ENCODE peak calls at places on chromosome 17, in four cellular contexts. X is sigmoid colon, Y is testis, C is ovary. N is an unnamed sample.

GRCh38 chr17:31525801-31526549 is 134.5 kb downstream of the RAB11FIP4 start:
- DNase-seq in C (no peak), X (no peak), Y (no peak), N (no peak)

GRCh38 chr17:21458036-21458435 is 81.9 kb downstream of the KCNJ12 start:
- DNase-seq in C (no peak), Y (no peak), X (no peak), N (no peak)

GRCh38 chr17:66985338-66985737 is 20.8 kb downstream of the CACNG4 start:
- DNase-seq in X (no peak), C (no peak), Y (no peak), N (no peak)

GRCh38 chr17:78981010-78981888 is 1.5 kb upstream of the LGALS3BP start:
- DNase-seq in C (no peak), X (no peak), Y (no peak), N (no peak)

GRCh38 chr17:1797323-1797722 is 32.4 kb downstream of the SMYD4 start:
- DNase-seq in X (peak; percentile 46), Y (no peak), C (no peak), N (no peak)

GRCh38 chr17:8965394-8966168 is at the start of gene PIK3R5:
- DNase-seq in C (no peak), X (no peak), Y (peak; percentile 60), N (peak; percentile 15)

GRCh38 chr17:9924735-9925191 is 19.7 kb upstream of the RCVRN start:
- DNase-seq in Y (peak; percentile 25), X (no peak), C (no peak), N (peak; percentile 11)

GRCh38 chr17:65235284-65235683 is 98.1 kb downstream of the RGS9 start:
- DNase-seq in X (no peak), C (no peak), Y (no peak), N (no peak)

GRCh38 chr17:77666480-77666879 is 292.0 kb upstream of the TNRC6C start:
- DNase-seq in C (no peak), X (no peak), Y (no peak), N (no peak)

GRCh38 chr17:2174471-2175293 is 119.8 kb downstream of the HIC1 start:
- DNase-seq in X (peak; percentile 87), C (peak; percentile 80), Y (peak; percentile 54), N (peak; percentile 81)

GRCh38 chr17:63954402-63955063 is 18.2 kb downstream of the SCN4A start:
- DNase-seq in Y (no peak), C (no peak), X (no peak), N (no peak)

GRCh38 chr17:69267219-69267618 is 38.6 kb upstream of the ABCA10 start:
- DNase-seq in C (no peak), X (no peak), Y (no peak), N (no peak)

GRCh38 chr17:34117811-34118210 is 137.3 kb upstream of the CCL2 start:
- DNase-seq in Y (no peak), X (no peak), C (no peak), N (no peak)

GRCh38 chr17:44071772-44072171 is 1.2 kb downstream of the G6PC3 start:
- DNase-seq in X (no peak), Y (no peak), C (no peak), N (no peak)

GRCh38 chr17:39870776-39871175 is 2.8 kb downstream of the ZPBP2 start:
- DNase-seq in X (no peak), C (no peak), Y (no peak), N (no peak)

GRCh38 chr17:17484451-17484899 is 7.7 kb downstream of the MED9 start:
- DNase-seq in X (no peak), Y (no peak), C (no peak), N (no peak)

GRCh38 chr17:32102172-32102571 is 40.1 kb upstream of the RHOT1 start:
- DNase-seq in X (no peak), C (no peak), Y (no peak), N (no peak)

GRCh38 chr17:82394296-82394695 is 22.7 kb downstream of the UTS2R start:
- DNase-seq in C (no peak), X (no peak), Y (no peak), N (no peak)

GRCh38 chr17:8941980-8942617 is 23.4 kb downstream of the PIK3R5 start:
- DNase-seq in X (no peak), Y (no peak), C (no peak), N (no peak)

GRCh38 chr17:37791434-37791833 is 46.6 kb upstream of the HNF1B start:
- DNase-seq in Y (peak; percentile 52), C (no peak), X (no peak), N (no peak)

GRCh38 chr17:42421479-42422332 is 1.4 kb downstream of the CAVIN1 start:
- DNase-seq in C (peak; percentile 67), X (peak; percentile 82), Y (no peak), N (peak; percentile 70)
- TF ChIP-seq POLR2A in C (no peak), X (no peak), Y (no peak), N (peak; percentile 4)

DNA sequence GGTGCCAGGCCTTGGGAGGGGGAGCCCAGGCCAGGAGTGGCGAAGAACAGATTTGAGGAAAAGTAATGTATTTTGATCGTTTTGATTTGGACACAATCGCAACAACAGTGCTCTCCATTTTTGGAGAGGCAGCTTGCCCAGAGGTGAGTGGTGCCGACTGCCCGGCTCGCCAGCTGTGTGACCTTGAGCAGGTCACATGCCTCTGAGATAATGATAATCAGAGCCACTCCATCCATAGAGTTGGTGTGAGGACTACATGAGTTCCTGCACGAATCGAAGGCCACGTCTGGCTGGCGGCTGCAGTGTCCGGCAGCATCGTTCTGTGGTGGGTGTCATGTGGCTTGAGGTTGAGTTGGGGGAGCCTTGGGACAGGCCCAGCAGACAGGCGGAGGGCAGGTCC is 20.7 kb downstream of the LLGL2 start:
- DNase-seq in Y (no peak), X (no peak), C (no peak), N (no peak)
- H3K27ac ChIP-seq in Y (no peak overlapping the region), X (no peak overlapping the region), C (no peak overlapping the region), N (no peak overlapping the region)

GRCh38 chr17:5893741-5894140 is 176.4 kb upstream of the WSCD1 start:
- DNase-seq in C (no peak), Y (no peak), X (no peak), N (no peak)
- H3K4me1 ChIP-seq in C (no peaks in the 10 kb centered on the region), Y (no peaks in the 10 kb centered on the region), X (no peaks in the 10 kb centered on the region), N (no peaks in the 10 kb centered on the region)

DNA sequence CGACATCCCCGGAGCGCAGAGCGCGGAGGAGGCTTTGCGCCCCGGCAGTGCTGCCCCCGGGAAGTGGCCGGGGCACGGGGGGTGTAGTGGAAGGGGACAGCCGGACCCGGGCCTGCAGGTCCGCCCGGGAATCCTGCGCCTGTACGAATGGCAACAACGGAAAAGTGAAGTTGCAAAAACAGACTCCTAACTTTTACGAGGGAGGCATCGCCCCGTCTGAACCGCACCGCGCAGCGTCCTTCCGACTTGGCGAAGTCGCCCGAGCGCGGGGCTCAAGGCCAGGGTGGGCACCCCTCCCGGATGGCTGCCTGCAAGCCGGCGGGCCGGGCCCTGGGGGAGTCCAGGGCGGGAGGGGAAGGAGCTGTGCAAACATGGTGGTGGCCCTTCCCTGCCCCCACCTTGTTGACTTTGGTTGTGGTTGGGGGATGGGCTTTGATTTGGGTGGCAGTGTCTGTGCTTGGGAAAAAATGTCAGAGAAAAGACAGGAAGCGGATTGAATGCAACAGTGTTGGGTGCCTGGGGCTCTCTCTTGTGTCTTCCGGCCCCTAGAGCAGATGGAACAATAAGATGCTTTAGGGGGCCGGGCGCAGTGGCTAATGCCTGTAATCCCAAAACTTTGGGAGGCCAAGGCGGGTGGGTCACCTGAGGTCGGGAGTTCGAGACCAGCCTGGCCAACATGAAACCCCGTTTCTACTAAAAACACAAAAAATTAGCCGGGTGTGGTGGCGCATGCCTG is 675 bp downstream of the RNF213 start:
- DNase-seq in Y (peak; percentile 67), X (peak; percentile 78), C (peak; percentile 57), N (peak; percentile 66)
- TF ChIP-seq POLR2A in Y (no peak), X (no peak), C (no peak), N (no peak)

N was measured in thyroid gland.